ENCODE peak calls at places on chromosome 5, in ten cellular contexts. T is fibroblast of lung; L is GM12878; Y is OCI-LY7; B is activated CD4-positive, alpha-beta memory T cell treated with anti-CD3 and anti-CD28 coated beads for 36 hours; E is NCI-H2081; Q is smooth muscle cell of the brain vasculature; I is cardiac muscle cell; M is lower leg skin; F is GM23338. O is an unnamed sample.
A peak's percentile ranks its signal among the peaks of the same experiment; 100 is the strongest.

GRCh38 chr5:103362211-103362610 is 103.6 kb downstream of the MACIR start:
- DNase-seq in T (peak; percentile 59), B (no peak), L (no peak), I (no peak), Q (no peak), F (no peak), M (no peak), Y (no peak), E (no peak), O (no peak)

GRCh38 chr5:6700686-6701355 is 12.4 kb upstream of the TENT4A start:
- DNase-seq in B (no peak), I (no peak), Y (no peak), F (no peak), E (no peak), T (no peak), L (no peak), Q (no peak), M (no peak), O (no peak)

GRCh38 chr5:40984884-40985283 is 75.6 kb downstream of the C7 start:
- DNase-seq in L (no peak), Y (no peak), F (no peak), M (no peak), E (no peak), T (peak; percentile 87), Q (no peak), I (no peak), B (no peak), O (no peak)

GRCh38 chr5:3875144-3875543 is 279.5 kb downstream of the IRX1 start:
- DNase-seq in Y (no peak), F (no peak), B (no peak), I (no peak), L (no peak), Q (no peak), M (no peak), E (no peak), T (no peak), O (no peak)

GRCh38 chr5:128007939-128008338 is 75.6 kb upstream of the SLC12A2 start:
- DNase-seq in E (no peak), Q (no peak), T (peak; percentile 22), I (no peak), M (no peak), B (no peak), Y (no peak), F (no peak), L (no peak), O (no peak)

GRCh38 chr5:76638466-76638865 is 15.3 kb upstream of the F2RL2 start:
- DNase-seq in L (peak; percentile 11), T (peak; percentile 38), E (no peak), B (no peak), Y (no peak), F (peak; percentile 19), I (no peak), M (no peak), Q (no peak), O (no peak)

GRCh38 chr5:132394681-132395259 is 25.3 kb downstream of the SLC22A5 start:
- DNase-seq in B (no peak), I (no peak), E (no peak), Q (no peak), M (no peak), T (no peak), Y (peak; percentile 67), L (no peak), F (no peak), O (peak; percentile 2)

GRCh38 chr5:60521379-60522298 is 178.3 kb downstream of the DEPDC1B start:
- DNase-seq in Q (no peak), L (peak; percentile 56), B (no peak), I (no peak), Y (peak; percentile 72), M (no peak), T (no peak), F (no peak), E (no peak), O (no peak)

GRCh38 chr5:36389245-36389644 is 87.5 kb upstream of the RANBP3L start:
- DNase-seq in B (no peak), Y (no peak), L (no peak), E (no peak), I (no peak), M (peak; percentile 33), T (no peak), F (no peak), Q (no peak), O (no peak)

GRCh38 chr5:61277781-61278180 is 54.3 kb upstream of the ZSWIM6 start:
- DNase-seq in E (no peak), F (no peak), L (no peak), T (peak; percentile 35), B (no peak), Q (no peak), Y (no peak), I (no peak), M (no peak), O (no peak)

GRCh38 chr5:167999182-167999581 is 292.3 kb upstream of the WWC1 start:
- DNase-seq in T (peak; percentile 69), Q (no peak), M (no peak), Y (no peak), L (no peak), F (no peak), I (no peak), E (no peak), B (no peak), O (no peak)

GRCh38 chr5:142447887-142448286 is 123.1 kb upstream of the SPRY4 start:
- DNase-seq in Y (no peak), M (no peak), L (no peak), I (no peak), F (no peak), E (no peak), Q (no peak), B (no peak), T (no peak), O (no peak)

GRCh38 chr5:159669559-159669958 is 246.7 kb upstream of the ADRA1B start:
- DNase-seq in Q (no peak), L (no peak), B (no peak), E (no peak), T (no peak), Y (no peak), F (no peak), I (no peak), M (no peak), O (no peak)

GRCh38 chr5:175778951-175779475 is 92.4 kb upstream of the CPLX2 start:
- DNase-seq in I (no peak), T (peak; percentile 21), Q (no peak), B (no peak), L (no peak), F (peak; percentile 16), Y (no peak), M (no peak), E (peak; percentile 92), O (peak; percentile 89)

GRCh38 chr5:62653864-62654575 is 75.4 kb downstream of the LRRC70 start:
- DNase-seq in Q (no peak), L (no peak), E (no peak), M (no peak), F (no peak), I (no peak), Y (no peak), B (no peak), T (no peak), O (no peak)

GRCh38 chr5:147490989-147491388 is 18.9 kb downstream of the DPYSL3 start:
- DNase-seq in I (peak; percentile 50), F (peak; percentile 60), B (no peak), Q (no peak), M (no peak), L (no peak), Y (no peak), E (no peak), T (peak; percentile 25), O (no peak)

GRCh38 chr5:2948875-2949274 is 197.4 kb upstream of the IRX2 start:
- DNase-seq in B (no peak), M (no peak), F (no peak), Y (no peak), Q (no peak), T (no peak), I (no peak), L (no peak), E (no peak), O (no peak)

GRCh38 chr5:73417307-73418035 is 31.1 kb downstream of the FOXD1 start:
- DNase-seq in I (no peak), B (no peak), L (no peak), F (no peak), E (peak; percentile 27), Y (no peak), Q (no peak), T (peak; percentile 83), M (no peak), O (peak; percentile 36)

GRCh38 chr5:38807570-38808461 is 38.0 kb upstream of the OSMR start:
- DNase-seq in I (no peak), E (peak; percentile 25), Q (no peak), L (no peak), M (no peak), B (no peak), T (peak; percentile 79), F (no peak), Y (no peak), O (no peak)

GRCh38 chr5:30113542-30113941 is 1079.9 kb upstream of the CDH6 start:
- DNase-seq in T (no peak), Y (no peak), B (no peak), E (no peak), M (no peak), I (no peak), L (no peak), F (no peak), Q (no peak), O (no peak)

GRCh38 chr5:90408571-90409317 is 812 bp downstream of the CETN3 start:
- DNase-seq in Y (peak; percentile 9), I (peak; percentile 5), T (no peak), F (peak; percentile 29), M (no peak), E (peak; percentile 33), B (no peak), Q (no peak), L (peak; percentile 4), O (no peak)

GRCh38 chr5:15026011-15026481 is 154.5 kb upstream of the ANKH start:
- DNase-seq in I (no peak), B (no peak), Y (no peak), F (no peak), M (no peak), L (no peak), T (peak; percentile 90), Q (no peak), E (no peak), O (no peak)

GRCh38 chr5:497871-498509 is 26.3 kb downstream of the SLC9A3 start:
- DNase-seq in Y (no peak), E (no peak), M (no peak), Q (no peak), T (no peak), B (no peak), F (no peak), L (no peak), I (no peak), O (no peak)

GRCh38 chr5:156474251-156474650 is 147.3 kb downstream of the SGCD start:
- DNase-seq in I (peak; percentile 62), B (no peak), T (peak; percentile 40), M (no peak), Y (no peak), L (no peak), Q (no peak), F (peak; percentile 19), E (no peak), O (peak; percentile 31)

GRCh38 chr5:176629853-176630680 is at the start of the genes EIF4E1B and SNCB:
- DNase-seq in I (peak; percentile 80), E (peak; percentile 74), T (peak; percentile 50), M (no peak), B (peak; percentile 67), Y (peak; percentile 84), Q (no peak), L (no peak), F (peak; percentile 89), O (peak; percentile 19)

GRCh38 chr5:66518753-66519152 is 77.4 kb upstream of the MAST4 start:
- DNase-seq in L (no peak), I (peak; percentile 84), T (peak; percentile 55), B (no peak), Y (no peak), M (no peak), F (no peak), E (no peak), Q (no peak), O (no peak)

GRCh38 chr5:164191240-164191639 is 685.8 kb downstream of the MAT2B start:
- DNase-seq in Q (no peak), E (no peak), L (no peak), I (no peak), F (no peak), T (peak; percentile 74), B (no peak), M (no peak), Y (no peak), O (no peak)

GRCh38 chr5:139651502-139651862 is 3.3 kb downstream of the CXXC5 start:
- DNase-seq in T (no peak), E (no peak), B (no peak), Y (no peak), I (no peak), F (no peak), M (no peak), Q (no peak), L (no peak), O (no peak)